ENCODE peak calls at places on chromosomes 11 and 22, in eight cellular contexts. D, S, J, T, K, F, G and U are unnamed samples.

GRCh38 chr11:123576082-123576481 is 78.3 kb downstream of the SCN3B start:
- DNase-seq in D (no peak), S (no peak), J (no peak), T (no peak), K (no peak), F (no peak), G (no peak), U (no peak)

GRCh38 chr11:121634889-121635288 is 182.1 kb upstream of the SORL1-AS1 start:
- DNase-seq in D (no peak), S (no peak), J (no peak), T (no peak), K (no peak), F (no peak), G (peak), U (no peak)

GRCh38 chr22:19991645-19992451 is 24.8 kb downstream of the ARVCF start:
- DNase-seq in D (no peak), S (peak), J (no peak), T (no peak), K (no peak), F (no peak), G (no peak), U (no peak)

GRCh38 chr22:46070215-46070721 is 80.1 kb upstream of the PPARA start:
- DNase-seq in D (peak), S (peak), J (peak), T (peak), K (peak), F (peak), G (no peak), U (no peak)

GRCh38 chr11:12137938-12138731 is 27.7 kb downstream of the MICAL2 start:
- DNase-seq in D (peak), S (no peak), J (no peak), T (no peak), K (no peak), F (no peak), G (peak), U (no peak)

GRCh38 chr22:29002603-29003002 is 59.0 kb downstream of the C22orf31 start:
- DNase-seq in D (no peak), S (peak), J (no peak), T (no peak), K (no peak), F (no peak), G (no peak), U (no peak)

GRCh38 chr22:45580703-45581381 is 78.2 kb downstream of the FBLN1 start:
- DNase-seq in D (no peak), S (peak), J (no peak), T (no peak), K (no peak), F (no peak), G (no peak), U (no peak)

GRCh38 chr22:31210830-31211503 is 1.1 kb upstream of the LIMK2 start:
- DNase-seq in D (no peak), S (no peak), J (no peak), T (no peak), K (no peak), F (no peak), G (no peak), U (no peak)

GRCh38 chr11:10492084-10492483 is 37.0 kb downstream of the AMPD3 start:
- DNase-seq in D (no peak), S (no peak), J (no peak), T (no peak), K (no peak), F (no peak), G (no peak), U (no peak)

GRCh38 chr11:14905104-14906033 is 13.3 kb upstream of the CYP2R1 start:
- DNase-seq in D (peak), S (peak), J (no peak), T (peak), K (no peak), F (peak), G (no peak), U (no peak)

GRCh38 chr22:32940736-32941135 is 117.4 kb downstream of the SYN3 start:
- DNase-seq in D (no peak), S (no peak), J (no peak), T (no peak), K (no peak), F (no peak), G (no peak), U (no peak)

GRCh38 chr11:114377612-114378267 is 22.6 kb downstream of the C11orf71 start:
- DNase-seq in D (no peak), S (no peak), J (no peak), T (no peak), K (no peak), F (peak), G (peak), U (no peak)

GRCh38 chr11:30000986-30001385 is 15.8 kb downstream of the KCNA4 start:
- DNase-seq in D (no peak), S (no peak), J (no peak), T (no peak), K (no peak), F (peak), G (no peak), U (no peak)

GRCh38 chr11:64754124-64754918 is 5.5 kb downstream of the PYGM start:
- DNase-seq in D (no peak), S (peak), J (no peak), T (no peak), K (no peak), F (no peak), G (no peak), U (no peak)

GRCh38 chr11:64437426-64437825 is 78.5 kb downstream of the RPS6KA4 start:
- DNase-seq in D (no peak), S (no peak), J (no peak), T (no peak), K (no peak), F (no peak), G (no peak), U (no peak)

GRCh38 chr11:12166299-12167092 is 56.1 kb downstream of the MICAL2 start:
- DNase-seq in D (no peak), S (no peak), J (no peak), T (no peak), K (no peak), F (no peak), G (no peak), U (no peak)

GRCh38 chr11:6414874-6415328 is 4.0 kb downstream of the APBB1 start:
- DNase-seq in D (no peak), S (no peak), J (no peak), T (no peak), K (no peak), F (no peak), G (no peak), U (no peak)

GRCh38 chr22:30890689-30891442 is 77.7 kb downstream of the MORC2 start:
- DNase-seq in D (peak), S (peak), J (peak), T (peak), K (no peak), F (peak), G (peak), U (peak)

GRCh38 chr22:49062155-49063039 is 765.3 kb downstream of the BRD1 start:
- DNase-seq in D (no peak), S (peak), J (no peak), T (no peak), K (no peak), F (no peak), G (no peak), U (no peak)

GRCh38 chr11:77589521-77590193 is at the start of gene AQP11:
- DNase-seq in D (peak), S (peak), J (peak), T (peak), K (peak), F (peak), G (peak), U (peak)

GRCh38 chr11:64237484-64237951 is 3.1 kb downstream of the VEGFB start:
- DNase-seq in D (no peak), S (peak), J (no peak), T (no peak), K (peak), F (no peak), G (no peak), U (no peak)

GRCh38 chr22:30435674-30436126 is 10.1 kb downstream of the MTFP1 start:
- DNase-seq in D (no peak), S (peak), J (no peak), T (no peak), K (no peak), F (no peak), G (no peak), U (no peak)

GRCh38 chr11:15159085-15159484 is 44.4 kb downstream of the INSC start:
- DNase-seq in D (peak), S (no peak), J (no peak), T (no peak), K (no peak), F (peak), G (no peak), U (no peak)

GRCh38 chr22:44067033-44067432 is 42.9 kb downstream of the PARVB start:
- DNase-seq in D (no peak), S (no peak), J (no peak), T (no peak), K (no peak), F (no peak), G (no peak), U (no peak)
- TF ChIP-seq CTCF in D (no peak), S (no peak), J (no peak), T (no peak), K (no peak), F (peak), G (no peak), U (no peak)

DNA sequence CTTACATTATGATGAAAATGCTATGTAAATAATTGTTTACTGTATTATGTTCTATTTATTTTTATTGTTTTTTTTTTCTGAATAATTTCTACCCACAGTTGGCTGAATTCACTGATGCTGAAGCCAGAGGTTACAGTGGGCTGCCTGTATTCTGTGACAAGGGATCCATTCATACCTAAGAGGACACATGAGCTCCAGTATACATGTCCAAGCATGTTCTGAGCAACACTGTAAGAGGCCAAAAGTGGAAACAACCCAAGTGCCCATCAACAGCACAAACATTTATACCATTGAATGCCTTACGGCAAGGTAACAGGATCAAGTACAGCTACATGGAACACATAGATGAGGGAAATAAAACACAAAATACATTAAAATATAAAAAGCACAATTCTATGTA is 1.4 kb upstream of the SRSF8 start:
- DNase-seq in D (no peak), S (no peak), J (no peak), T (no peak), K (no peak), F (no peak), G (no peak), U (no peak)
- TF ChIP-seq CTCF in D (no peak), S (no peak), J (no peak), T (no peak), K (no peak), F (no peak), G (no peak), U (no peak)

GRCh38 chr11:45179686-45180085 is 33.2 kb downstream of the PRDM11 start:
- DNase-seq in D (no peak), S (no peak), J (no peak), T (no peak), K (no peak), F (no peak), G (no peak), U (no peak)

GRCh38 chr11:45180888-45181594 is 34.6 kb downstream of the PRDM11 start:
- DNase-seq in D (peak), S (peak), J (peak), T (no peak), K (peak), F (peak), G (no peak), U (no peak)

GRCh38 chr11:45178890-45179663 is 32.6 kb downstream of the PRDM11 start:
- DNase-seq in D (peak), S (no peak), J (no peak), T (no peak), K (no peak), F (peak), G (no peak), U (no peak)

GRCh38 chr11:45181595-45182550 is 35.4 kb downstream of the PRDM11 start:
- DNase-seq in D (no peak), S (peak), J (peak), T (no peak), K (no peak), F (no peak), G (no peak), U (no peak)

DNA sequence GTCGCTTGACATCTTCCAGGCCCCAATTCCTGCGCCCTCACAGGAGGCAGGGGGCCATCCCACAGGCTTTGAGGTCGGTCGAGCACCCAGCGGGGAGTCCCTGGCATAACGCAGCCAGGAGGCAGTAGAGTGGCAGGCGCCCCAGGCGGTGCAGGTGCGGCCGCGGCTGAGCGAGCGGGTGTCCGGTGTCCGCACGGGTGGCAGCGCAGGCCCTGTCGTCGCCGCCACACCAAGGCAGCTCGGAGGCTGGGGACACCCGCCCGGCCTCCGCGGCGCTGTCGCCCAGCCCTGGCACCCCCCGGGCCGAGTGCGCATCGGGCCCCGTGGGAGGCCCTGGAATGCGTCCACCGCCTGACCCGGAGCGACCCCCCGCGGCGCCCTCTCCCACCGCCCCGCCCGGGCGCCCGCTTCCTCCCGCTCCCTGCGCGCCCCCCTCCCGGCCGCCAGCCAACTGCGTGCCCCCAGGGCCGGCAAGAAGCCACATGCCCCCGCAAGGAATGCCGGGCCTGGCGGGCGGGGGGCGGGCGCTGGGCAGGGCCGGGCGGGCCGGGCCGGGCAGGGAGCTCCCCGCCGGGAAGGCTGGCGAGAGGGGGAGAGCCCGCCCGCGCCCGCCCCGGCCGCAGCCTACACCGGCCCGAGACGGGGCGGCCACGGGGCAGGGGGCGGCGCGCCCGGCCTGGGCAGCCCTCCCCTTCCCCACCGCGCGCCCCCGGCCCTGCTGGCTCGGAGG is 33.9 kb downstream of the PRDM11 start:
- DNase-seq in D (peak), S (peak), J (peak), T (peak), K (peak), F (peak), G (no peak), U (peak)
- TF ChIP-seq CTCF in D (peak), S (peak), J (no peak), T (no peak), K (peak), F (peak), G (peak), U (peak)

GRCh38 chr22:37931893-37932389 is 21.5 kb downstream of the C22orf23 start:
- DNase-seq in D (no peak), S (no peak), J (no peak), T (no peak), K (no peak), F (no peak), G (no peak), U (no peak)

GRCh38 chr22:37932401-37932800 is 21.0 kb downstream of the C22orf23 start:
- DNase-seq in D (no peak), S (no peak), J (no peak), T (no peak), K (no peak), F (no peak), G (no peak), U (no peak)

GRCh38 chr22:37929390-37929789 is 23.3 kb downstream of the MICALL1 start:
- DNase-seq in D (no peak), S (no peak), J (no peak), T (no peak), K (no peak), F (no peak), G (no peak), U (no peak)

GRCh38 chr22:37930270-37930951 is 23.0 kb downstream of the C22orf23 start:
- DNase-seq in D (peak), S (no peak), J (no peak), T (peak), K (no peak), F (peak), G (no peak), U (no peak)

GRCh38 chr22:37930952-37931440 is 22.4 kb downstream of the C22orf23 start:
- DNase-seq in D (no peak), S (no peak), J (no peak), T (no peak), K (no peak), F (no peak), G (no peak), U (no peak)
- TF ChIP-seq CTCF in D (no peak), S (no peak), J (no peak), T (no peak), K (no peak), F (no peak), G (no peak), U (no peak)

GRCh38 chr11:19679952-19680823 is 32.4 kb upstream of the NAV2 start:
- DNase-seq in D (peak), S (peak), J (no peak), T (no peak), K (peak), F (peak), G (peak), U (no peak)
- TF ChIP-seq CTCF in D (no peak), S (no peak), J (no peak), T (no peak), K (peak), F (no peak), G (no peak), U (no peak)

DNA sequence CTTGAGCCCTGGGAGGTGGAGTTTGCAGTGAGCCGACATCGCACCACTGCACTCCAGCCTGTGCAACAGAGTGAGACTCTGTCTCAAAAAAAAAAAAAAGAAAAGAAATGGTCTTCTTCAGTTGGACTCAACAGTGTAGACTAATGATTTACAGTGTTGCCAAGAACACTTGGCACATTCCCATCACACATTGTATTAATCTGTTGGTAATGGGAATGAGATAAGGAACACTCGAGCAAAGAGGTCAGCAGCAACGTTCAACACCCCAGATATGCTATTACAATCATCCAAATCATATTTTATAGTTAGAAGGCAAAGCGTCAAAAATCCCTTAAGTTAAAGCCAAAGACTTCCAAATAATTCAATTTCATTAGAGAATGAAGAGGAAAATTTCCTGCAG is 14.5 kb downstream of the CDON start:
- DNase-seq in D (no peak), S (no peak), J (no peak), T (no peak), K (no peak), F (no peak), G (no peak), U (no peak)
- TF ChIP-seq CTCF in D (no peak), S (no peak), J (no peak), T (no peak), K (no peak), F (no peak), G (no peak), U (no peak)

DNA sequence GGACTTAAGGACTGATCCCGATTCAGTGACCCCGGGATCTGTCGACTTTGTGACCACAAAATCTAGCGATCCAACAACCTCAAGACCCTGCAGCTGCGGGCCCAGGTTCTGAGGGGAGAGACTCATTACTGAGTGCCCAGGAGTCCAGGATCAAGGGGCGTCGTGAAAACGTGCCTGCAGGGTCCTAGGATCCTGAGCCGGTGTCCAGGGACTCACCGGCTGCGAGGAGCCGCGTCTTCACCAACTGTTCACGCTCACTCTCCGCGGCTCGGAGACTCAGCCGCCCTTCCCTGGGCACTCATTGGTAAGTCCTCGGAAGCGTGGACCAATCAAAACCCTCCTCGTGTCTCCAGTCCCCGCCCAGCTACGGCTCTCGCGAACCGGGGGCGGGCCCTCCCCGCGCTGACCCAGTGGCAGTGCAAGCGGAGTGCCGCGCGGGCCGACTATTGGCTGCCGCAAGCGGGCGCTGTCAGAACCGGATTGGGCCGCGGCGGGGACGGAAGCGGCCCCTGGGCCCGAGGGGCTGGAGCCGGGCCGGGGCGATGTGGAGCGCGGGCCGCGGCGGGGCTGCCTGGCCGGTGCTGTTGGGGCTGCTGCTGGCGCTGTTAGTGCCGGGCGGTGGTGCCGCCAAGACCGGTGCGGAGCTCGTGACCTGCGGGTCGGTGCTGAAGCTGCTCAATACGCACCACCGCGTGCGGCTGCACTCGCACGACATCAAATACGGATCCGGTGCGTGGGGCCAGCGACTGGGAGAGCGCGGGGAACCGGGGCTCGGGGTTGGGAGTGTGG is at the start of gene SDF2L1:
- DNase-seq in D (peak), S (peak), J (peak), T (peak), K (peak), F (peak), G (peak), U (peak)
- TF ChIP-seq CTCF in D (no peak), S (no peak), J (no peak), T (no peak), K (no peak), F (no peak), G (no peak), U (peak)

GRCh38 chr22:17878970-17879369 is 104.7 kb upstream of the BID start:
- DNase-seq in D (no peak), S (no peak), J (no peak), T (no peak), K (no peak), F (no peak), G (peak), U (no peak)

GRCh38 chr22:17881366-17881765 is 107.1 kb upstream of the BID start:
- DNase-seq in D (no peak), S (no peak), J (no peak), T (no peak), K (no peak), F (no peak), G (no peak), U (no peak)

GRCh38 chr22:17882162-17882561 is 107.9 kb upstream of the BID start:
- DNase-seq in D (no peak), S (peak), J (no peak), T (no peak), K (no peak), F (no peak), G (no peak), U (no peak)

GRCh38 chr22:17880020-17880419 is 105.8 kb upstream of the BID start:
- DNase-seq in D (no peak), S (no peak), J (no peak), T (no peak), K (no peak), F (no peak), G (no peak), U (no peak)

DNA sequence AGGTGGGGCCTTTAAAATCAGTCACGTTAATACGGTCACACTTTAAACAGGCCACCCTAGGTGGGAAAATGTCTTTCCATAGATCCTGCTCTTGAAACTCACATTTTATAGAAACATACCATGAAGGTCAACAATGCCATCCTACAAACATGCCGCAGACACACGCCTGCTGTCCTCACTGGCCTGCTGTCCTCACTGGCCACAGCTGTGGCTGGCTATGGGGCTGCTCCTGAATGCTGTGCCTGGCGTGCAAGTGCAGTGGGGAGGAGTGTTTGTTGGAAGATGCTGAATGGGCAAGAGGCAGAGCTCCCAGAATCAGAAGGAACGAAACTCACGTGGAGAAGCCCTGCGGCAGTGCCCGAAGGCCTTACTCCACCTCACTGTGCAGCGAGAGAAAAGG is 106.2 kb upstream of the BID start:
- DNase-seq in D (no peak), S (no peak), J (no peak), T (no peak), K (no peak), F (no peak), G (no peak), U (no peak)
- TF ChIP-seq CTCF in D (no peak), S (no peak), J (no peak), T (no peak), K (no peak), F (no peak), G (no peak), U (no peak)

GRCh38 chr11:1448166-1448825 is 38.3 kb downstream of the MOB2 start:
- DNase-seq in D (no peak), S (no peak), J (no peak), T (no peak), K (no peak), F (no peak), G (no peak), U (no peak)
- TF ChIP-seq CTCF in D (no peak), S (no peak), J (no peak), T (no peak), K (no peak), F (peak), G (no peak), U (no peak)